ENCODE peak calls at places on chromosomes 16 and 17, in seven cellular contexts. I is effector memory CD4-positive, alpha-beta T cell; H is H9; U is uterus; E is body of pancreas; A is left ventricle myocardium inferior; R is CD8-positive, alpha-beta T cell. D is an unnamed sample. For H3K4me1, the result is how much of the 10 kb centered on the place peaks cover.

GRCh38 chr16:57023541-57024249 is 34.3 kb downstream of the NLRC5 start:
- DNase-seq in H (no peak), I (peak), E (no peak), R (peak), A (no peak), U (no peak), D (peak)

GRCh38 chr17:82241183-82241925 is 12.5 kb downstream of the SLC16A3 start:
- DNase-seq in U (peak), E (peak), H (no peak), I (no peak), R (no peak), A (peak), D (peak)

GRCh38 chr17:44439168-44439567 is 49.7 kb upstream of the ITGA2B start:
- DNase-seq in U (no peak), H (no peak), R (no peak), A (no peak), I (no peak), E (no peak), D (no peak)

GRCh38 chr16:5903797-5904196 is 806.2 kb upstream of the EEF2KMT start:
- DNase-seq in I (no peak), H (no peak), A (no peak), E (no peak), R (no peak), U (no peak), D (no peak)

GRCh38 chr16:31148281-31148728 is 1.6 kb downstream of the PRSS36 start:
- DNase-seq in E (peak), I (no peak), U (no peak), H (peak), R (no peak), A (no peak), D (no peak)

GRCh38 chr17:40529991-40530390 is 28.6 kb upstream of the TNS4 start:
- DNase-seq in I (no peak), R (no peak), H (no peak), E (no peak), A (no peak), U (no peak), D (no peak)

GRCh38 chr17:63354251-63354650 is 91.9 kb downstream of the CYB561 start:
- DNase-seq in R (no peak), I (no peak), H (no peak), E (no peak), A (no peak), U (no peak), D (no peak)

GRCh38 chr17:5282639-5283217 is 644 bp downstream of the RABEP1 start:
- DNase-seq in E (peak), H (no peak), U (peak), R (peak), I (no peak), A (peak), D (peak)

GRCh38 chr17:50049636-50050035 is 6.3 kb upstream of the ITGA3 start:
- DNase-seq in U (no peak), A (no peak), H (peak), R (no peak), I (no peak), E (no peak), D (no peak)

GRCh38 chr17:16005641-16006040 is 6.0 kb downstream of the TTC19 start:
- DNase-seq in H (no peak), U (no peak), E (no peak), R (no peak), I (no peak), A (no peak), D (no peak)

GRCh38 chr16:84999200-84999599 is 12.1 kb downstream of the ZDHHC7 start:
- DNase-seq in I (no peak), H (no peak), E (no peak), R (no peak), A (no peak), U (no peak), D (no peak)

GRCh38 chr16:68332411-68333121 is 21.7 kb downstream of the PRMT7 start:
- DNase-seq in R (no peak), E (no peak), U (no peak), H (no peak), I (no peak), A (no peak), D (no peak)

GRCh38 chr17:882827-883585 is 96.6 kb downstream of the NXN start:
- DNase-seq in R (no peak), U (peak), H (peak), E (peak), I (no peak), A (peak), D (no peak)

GRCh38 chr17:60330731-60331130 is 61.2 kb downstream of the USP32 start:
- DNase-seq in R (no peak), A (no peak), H (no peak), I (no peak), U (no peak), E (no peak), D (no peak)
- H3K27ac ChIP-seq in R (no peak), A (no peak), H (no peak), I (no peak), U (no peak), E (no peak), D (no peak)

GRCh38 chr17:64622931-64623654 is 39.0 kb downstream of the SMURF2 start:
- DNase-seq in A (no peak), H (no peak), R (no peak), I (no peak), E (no peak), U (no peak), D (no peak)
- H3K4me1 ChIP-seq in A (half or more), H (under half), R (under half), I (under half), E (under half), U (under half), D (under half)

DNA sequence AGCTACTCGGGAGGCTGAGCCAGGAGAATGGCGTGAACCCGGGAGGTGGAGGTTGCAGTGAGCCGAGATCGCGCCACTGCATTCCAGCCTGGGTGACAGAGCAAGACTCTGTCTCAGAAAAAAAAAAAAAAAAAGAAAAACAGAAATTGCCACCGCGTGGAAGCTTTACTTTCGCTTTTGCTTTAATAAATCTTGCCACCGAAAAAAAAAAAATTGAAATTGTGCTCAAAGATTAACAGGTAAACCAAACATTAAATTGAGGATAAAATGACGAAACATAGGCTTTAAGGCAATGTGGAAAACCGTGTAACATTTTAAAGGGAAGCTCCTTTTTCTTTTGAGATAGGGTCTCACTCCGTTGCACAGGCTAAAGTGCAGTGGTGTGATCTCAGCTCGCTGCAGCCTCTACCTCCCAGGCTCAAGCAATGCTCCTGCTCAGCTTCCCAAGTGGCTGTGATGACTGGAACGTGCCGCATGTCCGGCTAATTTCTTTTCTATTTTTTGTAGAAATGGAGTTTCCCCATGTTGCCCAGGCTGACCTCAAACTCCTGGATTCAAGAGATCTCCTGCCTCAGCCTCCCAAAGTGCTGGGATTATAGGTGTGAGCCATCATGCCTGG is 40.1 kb downstream of the ZNF276 start:
- DNase-seq in I (no peak), H (no peak), A (no peak), U (no peak), E (no peak), R (no peak), D (no peak)
- H3K27ac ChIP-seq in I (peak), H (no peak), A (no peak), U (no peak), E (no peak), R (peak), D (peak)

DNA sequence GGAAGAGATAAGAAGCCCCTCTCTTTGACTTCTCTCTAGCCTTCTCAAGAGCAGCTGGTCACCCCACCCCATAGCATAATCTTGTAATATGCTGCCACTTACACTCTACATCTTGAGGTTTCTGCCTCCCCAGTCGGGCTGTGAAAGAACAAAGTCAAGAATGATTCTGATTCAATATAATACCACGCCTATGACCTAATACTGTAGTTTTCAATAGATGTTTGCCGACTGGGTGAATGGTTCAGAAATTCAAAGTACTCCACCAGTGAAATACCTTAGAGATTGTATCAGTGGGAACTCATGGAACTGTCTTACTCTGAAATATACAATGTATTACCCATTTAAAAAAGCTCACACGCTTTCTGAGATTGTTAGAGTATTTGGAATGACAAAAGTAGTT is 93.0 kb upstream of the ZFHX3 start:
- DNase-seq in E (no peak), R (no peak), H (no peak), A (no peak), U (no peak), I (no peak), D (no peak)
- H3K4me1 ChIP-seq in E (under half), R (under half), H (under half), A (under half), U (under half), I (under half), D (under half)

GRCh38 chr16:3098459-3099394 is at the start of gene ZSCAN10:
- DNase-seq in H (peak), R (no peak), I (no peak), U (no peak), E (no peak), A (no peak), D (no peak)

GRCh38 chr16:3101841-3102470 is 2.9 kb upstream of the ZSCAN10 start:
- DNase-seq in R (peak), E (no peak), A (peak), U (no peak), H (peak), I (no peak), D (no peak)

GRCh38 chr16:3101018-3101840 is 2.1 kb upstream of the ZSCAN10 start:
- DNase-seq in A (no peak), I (no peak), H (peak), U (no peak), E (no peak), R (no peak), D (peak)

GRCh38 chr16:3099395-3099731 is 269 bp upstream of the ZSCAN10 start:
- DNase-seq in H (no peak), A (no peak), R (no peak), I (no peak), E (no peak), U (no peak), D (no peak)

DNA sequence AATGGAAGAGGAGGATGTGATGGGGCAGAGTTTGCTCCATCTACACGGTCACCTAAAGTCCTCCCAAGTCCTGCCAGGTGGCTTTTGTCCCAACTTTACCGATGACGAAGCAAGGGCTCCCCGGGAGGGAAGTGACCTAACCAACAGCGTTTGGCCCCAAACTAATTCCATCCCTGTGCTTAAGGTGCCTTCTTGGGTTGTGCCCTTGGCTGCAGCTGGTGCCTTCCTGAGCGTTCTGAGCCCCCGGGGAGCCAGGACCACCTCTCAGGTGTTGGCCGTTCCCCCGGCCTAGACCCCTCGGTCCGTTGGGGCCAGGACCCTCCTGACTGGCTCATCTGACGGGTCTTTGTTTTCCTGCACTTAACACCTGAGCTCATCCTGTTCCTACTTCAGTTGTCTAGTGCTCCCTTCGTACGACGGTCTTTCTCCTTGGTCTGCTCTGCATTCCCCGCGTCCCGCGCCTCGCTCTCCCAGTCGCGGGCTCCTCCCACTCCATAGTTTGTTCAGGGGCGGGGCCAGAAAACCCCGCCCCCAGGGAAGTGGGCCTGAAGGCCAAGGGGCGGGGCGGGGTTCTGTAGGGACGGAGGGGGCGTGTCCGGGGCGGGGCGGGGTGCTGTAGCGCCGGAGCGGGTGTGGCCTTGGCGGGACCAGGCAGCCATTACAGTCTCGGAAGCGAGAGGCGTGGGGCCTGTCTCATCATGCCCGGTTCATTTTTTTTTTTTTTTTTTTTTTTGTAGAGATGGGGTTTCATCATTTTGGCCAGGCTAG is 822 bp upstream of the ZSCAN10 start:
- DNase-seq in H (peak), I (peak), R (peak), E (peak), U (peak), A (peak), D (peak)
- H3K27ac ChIP-seq in H (peak), I (no peak), R (no peak), E (peak), U (no peak), A (peak), D (no peak)

DNA sequence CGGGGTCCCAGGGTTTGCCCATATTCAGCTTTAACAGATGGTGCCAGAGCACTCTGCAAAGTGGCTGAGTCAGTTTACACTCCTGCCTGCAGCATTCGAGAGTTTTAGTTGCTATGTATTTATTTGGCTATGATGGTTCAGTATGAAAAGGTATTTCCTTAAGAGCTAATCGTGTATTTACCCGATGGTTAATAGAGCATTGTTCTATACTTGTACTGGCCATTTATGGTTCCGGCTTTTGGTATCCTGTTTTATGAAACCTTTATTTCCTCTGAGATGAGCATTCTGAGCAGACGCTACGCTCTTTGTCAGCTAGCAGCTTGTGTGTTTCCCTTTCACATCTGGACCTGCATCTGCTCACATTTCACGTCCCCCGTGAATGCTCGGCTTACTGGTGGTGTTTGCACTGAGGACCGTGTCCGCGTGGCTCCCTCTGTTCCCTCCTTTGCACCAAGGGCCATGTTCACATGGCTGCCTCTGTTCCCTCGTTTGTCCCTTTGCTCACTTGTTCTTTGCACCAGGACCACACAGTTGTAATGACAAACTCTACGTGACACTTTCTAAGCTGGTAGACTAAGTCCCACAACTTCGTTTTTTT is 149.1 kb upstream of the CHMP6 start:
- DNase-seq in H (no peak), I (no peak), A (no peak), U (no peak), E (no peak), R (no peak), D (no peak)
- H3K4me1 ChIP-seq in H (under half), I (under half), A (under half), U (under half), E (under half), R (under half), D (under half)